ENCODE peak calls at places on chromosomes 13 and 19, in seven cellular contexts. One of them, this sample, is unnamed.

GRCh38 chr19:56355517-56355916 is 37.8 kb downstream of the ZNF582 start:
- DNase-seq in AG10803: no peak
- DNase-seq in A673: no peak
- DNase-seq in activated T-cell treated with anti-CD3 and anti-CD28 coated beads, Interleukin-2, amount 50 U/mL, for 4 hours: no peak
- DNase-seq in left ventricle myocardium superior: no peak
- DNase-seq in AG09319: no peak
- DNase-seq in nephron progenitor cell: no peak
- DNase-seq in this sample: no peak

GRCh38 chr13:30037306-30037705 is 186.9 kb upstream of the UBL3 start:
- DNase-seq in AG10803: peak
- DNase-seq in A673: no peak
- DNase-seq in activated T-cell treated with anti-CD3 and anti-CD28 coated beads, Interleukin-2, amount 50 U/mL, for 4 hours: no peak
- DNase-seq in left ventricle myocardium superior: no peak
- DNase-seq in AG09319: no peak
- DNase-seq in nephron progenitor cell: peak
- DNase-seq in this sample: no peak

GRCh38 chr19:10625003-10625761 is at the start of gene SLC44A2:
- DNase-seq in AG10803: peak
- DNase-seq in A673: no peak
- DNase-seq in activated T-cell treated with anti-CD3 and anti-CD28 coated beads, Interleukin-2, amount 50 U/mL, for 4 hours: no peak
- DNase-seq in left ventricle myocardium superior: peak
- DNase-seq in AG09319: no peak
- DNase-seq in nephron progenitor cell: peak
- DNase-seq in this sample: no peak

GRCh38 chr19:38004505-38005223 is 97.7 kb downstream of the SIPA1L3 start:
- DNase-seq in AG10803: peak
- DNase-seq in A673: peak
- DNase-seq in activated T-cell treated with anti-CD3 and anti-CD28 coated beads, Interleukin-2, amount 50 U/mL, for 4 hours: no peak
- DNase-seq in left ventricle myocardium superior: peak
- DNase-seq in AG09319: peak
- DNase-seq in nephron progenitor cell: peak
- DNase-seq in this sample: peak

GRCh38 chr19:2246801-2247361 is 2.2 kb upstream of the AMH start:
- DNase-seq in AG10803: peak
- DNase-seq in A673: no peak
- DNase-seq in activated T-cell treated with anti-CD3 and anti-CD28 coated beads, Interleukin-2, amount 50 U/mL, for 4 hours: no peak
- DNase-seq in left ventricle myocardium superior: peak
- DNase-seq in AG09319: no peak
- DNase-seq in nephron progenitor cell: no peak
- DNase-seq in this sample: no peak

GRCh38 chr13:26498524-26499208 is 58.8 kb upstream of the WASF3 start:
- DNase-seq in AG10803: no peak
- DNase-seq in A673: peak
- DNase-seq in activated T-cell treated with anti-CD3 and anti-CD28 coated beads, Interleukin-2, amount 50 U/mL, for 4 hours: no peak
- DNase-seq in left ventricle myocardium superior: no peak
- DNase-seq in AG09319: no peak
- DNase-seq in nephron progenitor cell: no peak
- DNase-seq in this sample: no peak

GRCh38 chr13:60139272-60139671 is 24.5 kb downstream of the DIAPH3 start:
- DNase-seq in AG10803: peak
- DNase-seq in A673: no peak
- DNase-seq in activated T-cell treated with anti-CD3 and anti-CD28 coated beads, Interleukin-2, amount 50 U/mL, for 4 hours: no peak
- DNase-seq in left ventricle myocardium superior: no peak
- DNase-seq in AG09319: no peak
- DNase-seq in nephron progenitor cell: no peak
- DNase-seq in this sample: peak

GRCh38 chr13:97423300-97424045 is 10.5 kb upstream of the RAP2A start:
- DNase-seq in AG10803: peak
- DNase-seq in A673: no peak
- DNase-seq in activated T-cell treated with anti-CD3 and anti-CD28 coated beads, Interleukin-2, amount 50 U/mL, for 4 hours: no peak
- DNase-seq in left ventricle myocardium superior: no peak
- DNase-seq in AG09319: no peak
- DNase-seq in nephron progenitor cell: no peak
- DNase-seq in this sample: no peak

GRCh38 chr13:66501187-66501586 is 728.9 kb downstream of the PCDH9 start:
- DNase-seq in AG10803: peak
- DNase-seq in A673: no peak
- DNase-seq in activated T-cell treated with anti-CD3 and anti-CD28 coated beads, Interleukin-2, amount 50 U/mL, for 4 hours: no peak
- DNase-seq in left ventricle myocardium superior: no peak
- DNase-seq in AG09319: no peak
- DNase-seq in nephron progenitor cell: no peak
- DNase-seq in this sample: no peak

This sample was measured in AG04449.